ENCODE peak calls at places on chromosomes 1 and 21, in ten cellular contexts. P, L, V, N, Z, M, S, G, T and F are unnamed samples.

GRCh38 chr1:51897699-51898031 is 19.1 kb upstream of the NRDC start:
- DNase-seq in T (no peak), G (peak; percentile 83), V (no peak), Z (peak; percentile 94), L (no peak), S (peak; percentile 93), P (no peak), M (peak; percentile 83), N (no peak), F (no peak)

GRCh38 chr1:172653015-172653709 is 5.7 kb upstream of the FASLG start:
- DNase-seq in G (no peak), T (no peak), V (no peak), M (no peak), L (no peak), S (peak; percentile 16), P (no peak), N (no peak), Z (peak; percentile 60), F (no peak)

GRCh38 chr1:61247881-61248752 is 165.8 kb downstream of the NFIA start:
- DNase-seq in N (no peak), P (no peak), S (no peak), L (no peak), Z (no peak), T (no peak), M (no peak), G (peak; percentile 42), V (no peak), F (no peak)

GRCh38 chr1:154151311-154151710 is 3.6 kb downstream of the NUP210L start:
- DNase-seq in G (peak; percentile 54), M (no peak), L (no peak), Z (no peak), P (no peak), T (no peak), S (peak; percentile 37), V (no peak), N (no peak), F (no peak)

GRCh38 chr1:212315907-212316306 is 30.7 kb downstream of the PPP2R5A start:
- DNase-seq in L (no peak), Z (peak; percentile 65), S (peak; percentile 41), G (peak; percentile 40), M (no peak), V (no peak), T (no peak), P (no peak), N (no peak), F (no peak)

GRCh38 chr21:18245493-18245967 is 897 bp downstream of the CHODL start:
- DNase-seq in T (no peak), V (no peak), N (no peak), S (no peak), P (no peak), Z (no peak), L (no peak), G (no peak), M (no peak), F (no peak)

GRCh38 chr21:34141373-34141772 is 68.0 kb downstream of the MRPS6 start:
- DNase-seq in Z (no peak), V (peak; percentile 87), N (no peak), P (no peak), M (no peak), L (no peak), S (no peak), T (no peak), G (no peak), F (no peak)

GRCh38 chr1:229117664-229118300 is 153.1 kb upstream of the RAB4A start:
- DNase-seq in P (peak; percentile 46), L (peak; percentile 79), Z (peak; percentile 68), N (peak; percentile 64), S (peak; percentile 64), V (peak; percentile 95), M (peak; percentile 16), T (no peak), G (no peak), F (no peak)

GRCh38 chr1:101044259-101044658 is 18.7 kb upstream of the DPH5 start:
- DNase-seq in T (no peak), Z (no peak), S (no peak), M (no peak), V (no peak), N (no peak), G (no peak), L (no peak), P (no peak), F (no peak)

GRCh38 chr1:101039245-101039644 is 13.7 kb upstream of the DPH5 start:
- DNase-seq in T (no peak), G (no peak), S (peak; percentile 13), L (no peak), P (no peak), Z (no peak), N (no peak), M (no peak), V (no peak), F (no peak)

GRCh38 chr1:101043776-101044175 is 18.2 kb upstream of the DPH5 start:
- DNase-seq in G (peak; percentile 36), N (no peak), L (no peak), P (no peak), T (no peak), Z (peak; percentile 25), M (peak; percentile 18), V (no peak), S (peak; percentile 64), F (no peak)

GRCh38 chr1:101040666-101041065 is 15.1 kb upstream of the DPH5 start:
- DNase-seq in M (no peak), V (no peak), L (no peak), S (no peak), G (no peak), Z (no peak), N (no peak), P (no peak), T (no peak), F (no peak)

GRCh38 chr1:101041300-101041699 is 15.7 kb upstream of the DPH5 start:
- DNase-seq in N (no peak), S (no peak), V (no peak), P (no peak), T (no peak), G (no peak), L (no peak), M (no peak), Z (no peak), F (no peak)
- H3K36me3 ChIP-seq in N (no peaks in the 10 kb centered on the region), S (no peaks in the 10 kb centered on the region), V (no peaks in the 10 kb centered on the region), P (no peaks in the 10 kb centered on the region), T (peaks cover 5% of the 10 kb centered on the region), G (peaks cover 4% of the 10 kb centered on the region), L (peaks cover 6% of the 10 kb centered on the region), M (no peaks in the 10 kb centered on the region), Z (peaks cover 30% of the 10 kb centered on the region), F (no peaks in the 10 kb centered on the region)

DNA sequence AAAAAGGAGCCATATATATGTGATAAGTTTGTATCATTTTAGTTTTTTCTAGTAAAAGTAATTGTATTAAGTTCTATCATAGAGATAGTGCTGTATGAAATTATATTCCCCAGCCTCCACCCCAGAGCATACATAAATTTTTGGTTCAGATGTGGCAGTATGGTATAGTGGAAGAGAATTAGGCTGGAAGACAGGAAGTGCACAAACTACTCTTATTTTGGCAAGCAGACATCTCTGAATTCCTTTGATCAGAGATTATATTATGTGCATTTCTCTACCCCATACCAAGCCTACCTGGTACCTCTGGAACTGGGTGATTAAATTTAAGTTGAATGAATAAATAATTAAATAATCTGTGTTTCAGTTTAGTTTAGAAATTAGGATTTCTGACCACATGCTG is 55.9 kb downstream of the FNBP1L start:
- DNase-seq in G (no peak), V (no peak), P (no peak), L (no peak), N (no peak), Z (no peak), T (no peak), S (no peak), M (no peak), F (no peak)
- H3K36me3 ChIP-seq in G (no peaks in the 10 kb centered on the region), V (peaks cover 8% of the 10 kb centered on the region), P (no peaks in the 10 kb centered on the region), L (peaks cover 1% of the 10 kb centered on the region), N (no peaks in the 10 kb centered on the region), Z (no peaks in the 10 kb centered on the region), T (no peaks in the 10 kb centered on the region), S (no peaks in the 10 kb centered on the region), M (no peaks in the 10 kb centered on the region), F (no peaks in the 10 kb centered on the region)

GRCh38 chr1:16459503-16459902 is 19.0 kb downstream of the NECAP2 start:
- DNase-seq in L (no peak), S (no peak), V (no peak), N (no peak), M (no peak), Z (no peak), T (no peak), P (no peak), G (no peak), F (no peak)
- H3K36me3 ChIP-seq in L (peaks cover 47% of the 10 kb centered on the region), S (peaks cover 55% of the 10 kb centered on the region), V (peaks cover 80% of the 10 kb centered on the region), N (no peaks in the 10 kb centered on the region), M (peaks cover 29% of the 10 kb centered on the region), Z (peaks cover 27% of the 10 kb centered on the region), T (peaks cover 57% of the 10 kb centered on the region), P (peaks cover 20% of the 10 kb centered on the region), G (peaks cover 13% of the 10 kb centered on the region), F (peaks cover 5% of the 10 kb centered on the region)

GRCh38 chr1:155912056-155912536 is 947 bp upstream of the RIT1 start:
- DNase-seq in T (no peak), P (no peak), M (no peak), Z (peak; percentile 59), G (no peak), V (no peak), L (no peak), S (no peak), N (no peak), F (no peak)

GRCh38 chr1:155909894-155910293 is 1.3 kb downstream of the RIT1 start:
- DNase-seq in L (no peak), M (no peak), S (peak; percentile 68), P (no peak), G (peak; percentile 52), V (no peak), T (no peak), N (no peak), Z (peak; percentile 76), F (no peak)

GRCh38 chr1:155910621-155911121 is 478 bp downstream of the RIT1 start:
- DNase-seq in P (no peak), V (no peak), L (no peak), T (no peak), G (peak; percentile 67), S (peak; percentile 71), N (peak; percentile 25), Z (peak; percentile 41), M (no peak), F (no peak)

GRCh38 chr1:155913969-155914757 is 3.0 kb upstream of the RIT1 start:
- DNase-seq in P (no peak), N (no peak), S (peak; percentile 56), M (no peak), G (no peak), T (no peak), Z (no peak), L (no peak), V (no peak), F (no peak)

DNA sequence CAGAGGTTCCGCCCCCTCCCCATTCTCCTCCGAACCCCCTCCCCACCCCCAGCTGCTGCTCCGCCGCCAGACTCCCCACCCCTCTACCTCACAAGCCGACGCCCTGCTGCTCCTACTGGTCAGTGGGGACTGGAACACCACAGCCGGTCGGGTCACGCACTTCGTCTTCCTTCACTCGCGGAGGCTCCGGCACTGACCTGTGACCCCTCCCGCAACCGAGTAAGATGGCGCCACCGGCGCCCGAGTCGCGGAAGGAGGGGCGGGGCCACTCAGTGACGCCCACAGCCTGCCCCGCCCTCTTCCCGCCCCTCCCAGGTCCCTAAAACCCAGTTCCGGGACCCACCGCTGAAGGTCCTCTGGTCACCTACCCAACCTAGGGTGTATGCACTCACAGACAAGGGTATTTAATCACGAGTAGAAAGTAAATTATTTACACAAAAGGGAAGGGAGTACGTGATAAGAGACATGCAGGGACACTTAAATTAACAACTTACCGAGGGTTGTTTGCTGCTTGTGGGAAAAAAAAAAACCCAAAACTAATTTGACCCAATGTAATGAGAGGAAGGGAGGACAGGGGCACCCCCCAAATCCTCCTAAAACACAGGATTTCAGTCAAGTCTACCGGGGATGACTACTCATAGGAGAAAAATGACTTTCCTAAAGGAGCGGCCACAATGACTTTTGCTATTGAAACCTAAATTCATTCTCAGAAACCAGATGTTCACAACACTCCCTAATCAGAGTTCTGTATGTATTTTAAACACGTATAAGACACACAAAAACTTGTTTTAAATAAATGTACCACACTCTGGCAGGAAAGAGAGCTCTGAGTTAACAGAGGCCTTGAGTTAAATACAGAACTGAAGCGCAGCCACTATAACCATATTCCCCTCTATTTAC is at the start of gene RIT1:
- DNase-seq in M (no peak), S (peak; percentile 94), G (peak; percentile 79), N (peak; percentile 84), Z (peak; percentile 85), T (peak; percentile 86), L (peak; percentile 88), P (peak; percentile 84), V (peak; percentile 94), F (peak; percentile 34)
- H3K36me3 ChIP-seq in M (peaks cover 8% of the 10 kb centered on the region), S (peaks cover 63% of the 10 kb centered on the region), G (peaks cover 22% of the 10 kb centered on the region), N (no peaks in the 10 kb centered on the region), Z (peaks cover 47% of the 10 kb centered on the region), T (peaks cover 32% of the 10 kb centered on the region), L (peaks cover 22% of the 10 kb centered on the region), P (peaks cover 12% of the 10 kb centered on the region), V (peaks cover 77% of the 10 kb centered on the region), F (peaks cover 12% of the 10 kb centered on the region)